ENCODE peak calls at places on chromosomes 16 and 17, in eight cellular contexts. One of them, this sample, is unnamed.

GRCh38 chr17:4475463-4475862 is 23.2 kb upstream of the SPNS2 start:
- DNase-seq in heart left ventricle: no peak
- DNase-seq in OCI-LY7: no peak
- DNase-seq in GM23248: no peak
- DNase-seq in testis: no peak
- DNase-seq in psoas muscle: no peak
- DNase-seq in upper lobe of right lung: no peak
- DNase-seq in aorta: no peak
- DNase-seq in this sample: no peak

GRCh38 chr17:66810951-66811682 is 23.8 kb upstream of the CACNG5 start:
- DNase-seq in heart left ventricle: no peak
- DNase-seq in OCI-LY7: no peak
- DNase-seq in GM23248: no peak
- DNase-seq in testis: no peak
- DNase-seq in psoas muscle: no peak
- DNase-seq in upper lobe of right lung: no peak
- DNase-seq in aorta: no peak
- DNase-seq in this sample: no peak

GRCh38 chr16:19688396-19689024 is 29.5 kb downstream of the KNOP1 start:
- DNase-seq in heart left ventricle: no peak
- DNase-seq in OCI-LY7: no peak
- DNase-seq in GM23248: no peak
- DNase-seq in testis: no peak
- DNase-seq in psoas muscle: no peak
- DNase-seq in upper lobe of right lung: peak; percentile 52
- DNase-seq in aorta: no peak
- DNase-seq in this sample: peak; percentile 2

GRCh38 chr17:17808706-17809432 is 27.9 kb downstream of the SREBF1 start:
- DNase-seq in heart left ventricle: no peak
- DNase-seq in OCI-LY7: peak; percentile 48
- DNase-seq in GM23248: peak; percentile 49
- DNase-seq in testis: no peak
- DNase-seq in psoas muscle: no peak
- DNase-seq in upper lobe of right lung: no peak
- DNase-seq in aorta: no peak
- DNase-seq in this sample: peak; percentile 56

GRCh38 chr17:82470065-82470464 is 11.5 kb downstream of the NARF start:
- DNase-seq in heart left ventricle: no peak
- DNase-seq in OCI-LY7: no peak
- DNase-seq in GM23248: no peak
- DNase-seq in testis: no peak
- DNase-seq in psoas muscle: no peak
- DNase-seq in upper lobe of right lung: no peak
- DNase-seq in aorta: no peak
- DNase-seq in this sample: no peak

GRCh38 chr16:79887541-79888540 is 287.3 kb upstream of the MAF start:
- DNase-seq in heart left ventricle: no peak
- DNase-seq in OCI-LY7: no peak
- DNase-seq in GM23248: no peak
- DNase-seq in testis: no peak
- DNase-seq in psoas muscle: no peak
- DNase-seq in upper lobe of right lung: no peak
- DNase-seq in aorta: no peak
- DNase-seq in this sample: no peak

GRCh38 chr16:85286066-85286712 is 173.9 kb upstream of the CIBAR2 start:
- DNase-seq in heart left ventricle: peak; percentile 65
- DNase-seq in OCI-LY7: no peak
- DNase-seq in GM23248: peak; percentile 96
- DNase-seq in testis: peak; percentile 86
- DNase-seq in psoas muscle: peak; percentile 86
- DNase-seq in upper lobe of right lung: no peak
- DNase-seq in aorta: peak; percentile 93
- DNase-seq in this sample: peak; percentile 64

GRCh38 chr16:77841275-77841640 is 52.9 kb downstream of the VAT1L start:
- DNase-seq in heart left ventricle: no peak
- DNase-seq in OCI-LY7: no peak
- DNase-seq in GM23248: no peak
- DNase-seq in testis: no peak
- DNase-seq in psoas muscle: no peak
- DNase-seq in upper lobe of right lung: no peak
- DNase-seq in aorta: no peak
- DNase-seq in this sample: no peak

GRCh38 chr17:51056813-51057510 is 63.7 kb downstream of the SPAG9 start:
- DNase-seq in heart left ventricle: no peak
- DNase-seq in OCI-LY7: peak; percentile 71
- DNase-seq in GM23248: peak; percentile 92
- DNase-seq in testis: peak; percentile 50
- DNase-seq in psoas muscle: peak; percentile 24
- DNase-seq in upper lobe of right lung: no peak
- DNase-seq in aorta: no peak
- DNase-seq in this sample: peak; percentile 89

DNA sequence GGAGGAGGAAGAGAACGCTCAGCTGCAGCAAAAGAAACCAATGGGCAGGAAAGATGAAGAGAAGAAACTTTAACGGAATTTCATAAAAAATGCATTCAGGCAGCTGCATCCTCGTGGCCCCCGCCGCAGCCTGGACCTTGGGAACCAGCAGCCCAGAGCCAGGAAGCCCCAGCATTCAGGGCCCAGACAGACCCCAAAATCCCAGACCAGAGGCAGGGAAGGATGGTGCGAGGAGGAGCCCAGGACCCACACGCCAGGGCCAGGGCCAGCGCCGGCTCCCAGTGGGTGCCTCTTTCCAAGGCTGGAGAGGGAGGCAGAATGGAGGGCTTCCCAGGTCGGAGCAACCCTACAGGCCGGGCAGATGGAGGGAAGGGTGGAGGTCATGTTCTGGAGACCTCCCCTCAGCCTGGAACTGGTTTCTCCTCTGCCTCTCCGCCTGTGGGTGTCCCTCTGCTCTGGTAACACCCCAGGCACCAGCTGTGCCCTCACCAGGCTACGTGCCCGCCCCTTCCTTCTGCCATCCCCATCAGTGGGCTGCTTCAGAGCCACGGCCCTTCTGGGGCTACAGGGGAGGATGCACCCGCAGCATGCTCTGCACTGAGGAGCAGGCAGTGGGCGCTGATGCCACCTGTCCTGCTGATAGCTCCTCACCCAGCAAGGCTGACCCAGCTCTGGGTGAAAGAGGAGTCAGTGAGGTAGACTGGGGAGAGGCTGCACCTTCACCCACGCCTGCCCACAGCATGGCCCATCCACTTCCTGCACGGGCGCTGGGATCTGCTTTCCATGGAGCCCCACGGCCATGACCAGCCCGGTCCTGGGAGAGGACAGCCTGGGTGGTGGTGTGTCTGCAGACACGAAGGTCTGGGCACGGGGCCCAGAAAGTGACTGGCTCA is 1.2 kb upstream of the MIF4GD start:
- DNase-seq in heart left ventricle: peak; percentile 47
- DNase-seq in OCI-LY7: peak; percentile 76
- DNase-seq in GM23248: peak; percentile 89
- DNase-seq in testis: peak; percentile 61
- DNase-seq in psoas muscle: peak; percentile 43
- DNase-seq in upper lobe of right lung: no peak
- DNase-seq in aorta: no peak
- DNase-seq in this sample: no peak
- H3K27ac ChIP-seq in heart left ventricle: peak overlapping the region; percentile 95
- H3K27ac ChIP-seq in OCI-LY7: peak overlapping the region; percentile 77
- H3K27ac ChIP-seq in GM23248: peak overlapping the region; percentile 45
- H3K27ac ChIP-seq in testis: no peak overlapping the region
- H3K27ac ChIP-seq in psoas muscle: peak overlapping the region; percentile 97
- H3K27ac ChIP-seq in upper lobe of right lung: peak overlapping the region; percentile 90
- H3K27ac ChIP-seq in aorta: no peak overlapping the region
- H3K27ac ChIP-seq in this sample: no peak overlapping the region

DNA sequence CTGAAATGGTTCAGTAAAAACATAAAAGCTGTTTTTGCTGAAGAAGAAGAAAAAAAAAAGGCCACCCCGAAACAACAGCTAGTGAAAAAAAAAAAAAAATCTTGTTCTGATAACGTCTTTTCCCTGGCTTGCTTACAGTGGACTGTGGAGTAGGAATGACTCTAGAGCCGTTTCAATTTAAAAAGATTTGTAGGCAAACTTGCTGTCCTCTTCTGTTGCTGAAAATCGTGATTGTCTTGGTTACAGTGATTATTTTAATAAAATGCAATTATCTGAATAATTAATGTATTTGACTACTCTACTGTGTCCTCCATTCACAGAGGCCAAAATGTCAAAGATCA is 190.6 kb upstream of the TBX2 start:
- DNase-seq in heart left ventricle: no peak
- DNase-seq in OCI-LY7: no peak
- DNase-seq in GM23248: no peak
- DNase-seq in testis: no peak
- DNase-seq in psoas muscle: no peak
- DNase-seq in upper lobe of right lung: no peak
- DNase-seq in aorta: no peak
- DNase-seq in this sample: no peak
- H3K27ac ChIP-seq in heart left ventricle: peak overlapping the region; percentile 63
- H3K27ac ChIP-seq in OCI-LY7: no peak overlapping the region
- H3K27ac ChIP-seq in GM23248: no peak overlapping the region
- H3K27ac ChIP-seq in testis: peak overlapping the region; percentile 62
- H3K27ac ChIP-seq in psoas muscle: no peak overlapping the region
- H3K27ac ChIP-seq in upper lobe of right lung: peak overlapping the region; percentile 83
- H3K27ac ChIP-seq in aorta: no peak overlapping the region
- H3K27ac ChIP-seq in this sample: no peak overlapping the region

GRCh38 chr17:34725740-34726139 is 146.4 kb downstream of the TMEM132E start:
- DNase-seq in heart left ventricle: no peak
- DNase-seq in OCI-LY7: no peak
- DNase-seq in GM23248: no peak
- DNase-seq in testis: no peak
- DNase-seq in psoas muscle: no peak
- DNase-seq in upper lobe of right lung: no peak
- DNase-seq in aorta: no peak
- DNase-seq in this sample: no peak

GRCh38 chr17:34723875-34724274 is 144.5 kb downstream of the TMEM132E start:
- DNase-seq in heart left ventricle: no peak
- DNase-seq in OCI-LY7: no peak
- DNase-seq in GM23248: no peak
- DNase-seq in testis: no peak
- DNase-seq in psoas muscle: no peak
- DNase-seq in upper lobe of right lung: no peak
- DNase-seq in aorta: no peak
- DNase-seq in this sample: no peak

GRCh38 chr17:34726536-34727384 is 147.4 kb downstream of the TMEM132E start:
- DNase-seq in heart left ventricle: no peak
- DNase-seq in OCI-LY7: no peak
- DNase-seq in GM23248: no peak
- DNase-seq in testis: no peak
- DNase-seq in psoas muscle: no peak
- DNase-seq in upper lobe of right lung: no peak
- DNase-seq in aorta: no peak
- DNase-seq in this sample: no peak

GRCh38 chr17:34727601-34728000 is 148.2 kb downstream of the TMEM132E start:
- DNase-seq in heart left ventricle: no peak
- DNase-seq in OCI-LY7: no peak
- DNase-seq in GM23248: no peak
- DNase-seq in testis: no peak
- DNase-seq in psoas muscle: no peak
- DNase-seq in upper lobe of right lung: no peak
- DNase-seq in aorta: no peak
- DNase-seq in this sample: no peak

DNA sequence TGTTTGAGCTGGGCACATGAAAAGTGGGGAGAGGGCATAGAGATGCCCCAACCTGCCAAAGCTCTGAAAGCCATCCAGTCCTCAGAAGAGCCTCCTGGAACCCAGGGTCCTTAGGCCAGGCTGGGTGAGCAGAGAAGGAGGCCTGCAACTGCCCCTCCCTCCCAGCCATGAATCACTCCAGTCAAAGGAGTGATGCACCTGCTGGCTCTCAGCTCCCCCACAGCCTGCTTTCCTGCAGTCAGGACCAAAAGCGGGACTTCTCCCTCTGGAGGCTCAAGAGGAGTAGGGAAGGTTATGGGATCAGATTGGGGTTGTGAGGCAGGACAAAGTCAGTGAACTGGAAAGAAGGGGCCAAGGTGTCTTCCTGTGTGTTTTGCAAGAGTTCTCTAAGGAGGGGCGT is 145.6 kb downstream of the TMEM132E start:
- DNase-seq in heart left ventricle: no peak
- DNase-seq in OCI-LY7: no peak
- DNase-seq in GM23248: no peak
- DNase-seq in testis: no peak
- DNase-seq in psoas muscle: no peak
- DNase-seq in upper lobe of right lung: no peak
- DNase-seq in aorta: no peak
- DNase-seq in this sample: no peak
- H3K27ac ChIP-seq in heart left ventricle: no peak overlapping the region
- H3K27ac ChIP-seq in OCI-LY7: no peak overlapping the region
- H3K27ac ChIP-seq in GM23248: no peak overlapping the region
- H3K27ac ChIP-seq in testis: no peak overlapping the region
- H3K27ac ChIP-seq in psoas muscle: no peak overlapping the region
- H3K27ac ChIP-seq in upper lobe of right lung: no peak overlapping the region
- H3K27ac ChIP-seq in aorta: no peak overlapping the region
- H3K27ac ChIP-seq in this sample: no peak overlapping the region

DNA sequence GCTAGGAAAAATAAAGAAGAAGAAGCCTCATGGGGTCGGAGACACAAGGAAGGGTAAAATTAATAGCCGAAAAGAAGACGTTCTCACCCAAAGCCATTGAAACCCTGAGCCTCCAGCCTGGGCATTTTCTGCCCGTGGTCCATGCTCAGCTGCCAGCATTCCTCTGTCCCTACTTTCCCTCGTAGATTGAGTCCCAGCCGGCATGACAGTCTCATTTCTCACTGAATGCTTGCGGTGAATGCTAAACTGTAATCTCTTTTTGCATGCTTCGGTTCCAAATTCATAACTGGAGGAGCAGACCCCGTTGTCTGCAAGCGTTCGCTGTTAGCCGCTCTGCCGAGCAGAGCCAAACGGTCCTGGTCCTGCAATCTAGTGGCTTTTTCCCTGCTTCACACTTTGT is 54.0 kb upstream of the COX10 start:
- DNase-seq in heart left ventricle: no peak
- DNase-seq in OCI-LY7: no peak
- DNase-seq in GM23248: no peak
- DNase-seq in testis: no peak
- DNase-seq in psoas muscle: no peak
- DNase-seq in upper lobe of right lung: no peak
- DNase-seq in aorta: no peak
- DNase-seq in this sample: no peak
- H3K27ac ChIP-seq in heart left ventricle: no peak overlapping the region
- H3K27ac ChIP-seq in OCI-LY7: no peak overlapping the region
- H3K27ac ChIP-seq in GM23248: no peak overlapping the region
- H3K27ac ChIP-seq in testis: no peak overlapping the region
- H3K27ac ChIP-seq in psoas muscle: no peak overlapping the region
- H3K27ac ChIP-seq in upper lobe of right lung: no peak overlapping the region
- H3K27ac ChIP-seq in aorta: no peak overlapping the region
- H3K27ac ChIP-seq in this sample: no peak overlapping the region

DNA sequence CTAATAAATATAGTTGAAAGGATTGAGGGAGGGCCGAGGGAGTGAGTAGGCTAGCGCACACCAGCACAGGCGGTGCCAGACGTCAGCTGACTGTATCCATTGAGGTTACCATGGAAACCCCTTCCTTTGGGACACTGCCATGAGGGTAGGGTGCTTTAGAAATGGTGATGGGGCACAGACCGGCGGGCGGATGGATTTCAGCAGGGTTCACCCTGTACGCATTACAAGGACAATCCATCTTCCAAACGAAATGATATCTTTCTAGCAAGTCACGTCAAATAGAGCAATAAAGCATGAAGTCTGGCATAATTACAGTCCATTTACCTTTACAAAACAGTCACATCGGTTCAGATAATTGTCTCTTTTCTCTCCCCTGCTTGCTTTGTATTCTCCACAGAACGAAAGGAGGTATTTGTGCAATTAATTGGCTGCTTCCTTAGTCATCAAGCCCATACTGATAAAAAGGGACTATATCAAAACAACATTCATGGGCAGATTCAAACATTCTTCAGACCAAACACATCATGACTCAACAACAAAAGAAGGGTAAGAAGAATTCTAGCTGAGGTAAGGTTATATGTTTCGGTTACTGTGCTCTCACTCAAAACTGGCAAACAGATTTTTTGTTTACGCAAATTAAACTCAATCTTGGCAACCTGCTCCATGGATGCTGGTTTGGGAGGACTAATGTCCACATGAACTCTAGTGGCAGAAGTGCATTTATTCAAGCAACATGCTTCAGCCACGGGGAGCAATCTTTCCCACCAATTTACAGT is 140.6 kb downstream of the CDK5R1 start:
- DNase-seq in heart left ventricle: no peak
- DNase-seq in OCI-LY7: no peak
- DNase-seq in GM23248: peak; percentile 40
- DNase-seq in testis: no peak
- DNase-seq in psoas muscle: no peak
- DNase-seq in upper lobe of right lung: no peak
- DNase-seq in aorta: no peak
- DNase-seq in this sample: no peak
- H3K27ac ChIP-seq in heart left ventricle: no peak overlapping the region
- H3K27ac ChIP-seq in OCI-LY7: no peak overlapping the region
- H3K27ac ChIP-seq in GM23248: no peak overlapping the region
- H3K27ac ChIP-seq in testis: no peak overlapping the region
- H3K27ac ChIP-seq in psoas muscle: no peak overlapping the region
- H3K27ac ChIP-seq in upper lobe of right lung: no peak overlapping the region
- H3K27ac ChIP-seq in aorta: no peak overlapping the region
- H3K27ac ChIP-seq in this sample: no peak overlapping the region